ENCODE peak calls at places on chromosomes 12 and 14, in five cellular contexts. D is mesenchymal stem cell; W is naive thymus-derived CD4-positive, alpha-beta T cell; T is HCT116; Z is psoas muscle. Q is an unnamed sample. For H3K4me1 and H3K27me3, the result is how much of the 10 kb centered on the place peaks cover.

GRCh38 chr12:89389755-89390661 is 37.7 kb upstream of the DUSP6 start:
- DNase-seq in D (peak), W (no peak), T (no peak), Z (no peak), Q (no peak)

GRCh38 chr12:27333311-27334009 is 824 bp downstream of the BMAL2 start:
- DNase-seq in D (peak), W (peak), T (no peak), Z (peak), Q (peak)

GRCh38 chr12:26940820-26941219 is 2.5 kb downstream of the FGFR1OP2 start:
- DNase-seq in D (peak), W (no peak), T (no peak), Z (no peak), Q (no peak)

GRCh38 chr12:32921397-32921796 is 24.8 kb upstream of the PKP2 start:
- DNase-seq in D (no peak), W (no peak), T (no peak), Z (no peak), Q (peak)

GRCh38 chr14:92850492-92850891 is 56.4 kb downstream of the GOLGA5 start:
- DNase-seq in D (peak), W (no peak), T (no peak), Z (no peak), Q (no peak)

GRCh38 chr12:46404225-46404631 is 31.7 kb upstream of the SLC38A2 start:
- DNase-seq in D (peak), W (no peak), T (no peak), Z (no peak), Q (no peak)

GRCh38 chr14:69989622-69990021 is 110.4 kb downstream of the SMOC1 start:
- DNase-seq in D (no peak), W (no peak), T (no peak), Z (no peak), Q (no peak)

GRCh38 chr12:132459270-132459669 is 30.7 kb upstream of the FBRSL1 start:
- DNase-seq in D (no peak), W (no peak), T (no peak), Z (no peak), Q (no peak)

GRCh38 chr14:23067847-23068791 is 10.8 kb upstream of the CDH24 start:
- DNase-seq in D (no peak), W (no peak), T (no peak), Z (no peak), Q (no peak)

GRCh38 chr12:98123186-98123585 is 392.2 kb upstream of the TMPO start:
- DNase-seq in D (no peak), W (no peak), T (no peak), Z (no peak), Q (no peak)

GRCh38 chr12:105384220-105384619 is 53.7 kb downstream of the C12orf75 start:
- DNase-seq in D (no peak), W (no peak), T (no peak), Z (no peak), Q (no peak)

GRCh38 chr12:3274664-3275063 is 197.5 kb downstream of the TSPAN9 start:
- DNase-seq in D (no peak), W (no peak), T (no peak), Z (no peak), Q (no peak)

GRCh38 chr14:36852853-36853634 is 191.4 kb downstream of the PAX9 start:
- DNase-seq in D (peak), W (no peak), T (no peak), Z (peak), Q (no peak)

GRCh38 chr14:103449762-103450161 is 64.5 kb downstream of the MARK3 start:
- DNase-seq in D (no peak), W (no peak), T (no peak), Z (no peak), Q (no peak)

GRCh38 chr14:47332939-47333338 is 342.5 kb downstream of the MDGA2 start:
- DNase-seq in D (no peak), W (no peak), T (no peak), Z (no peak), Q (no peak)

GRCh38 chr14:84273181-84273580 is 1256.8 kb upstream of the FLRT2 start:
- DNase-seq in D (no peak), W (no peak), T (no peak), Z (no peak), Q (no peak)

GRCh38 chr14:93045965-93046695 is 69.6 kb downstream of the ITPK1 start:
- DNase-seq in D (peak), W (no peak), T (peak), Z (no peak), Q (no peak)

GRCh38 chr14:98176910-98177309 is 1095.1 kb downstream of the BCL11B start:
- DNase-seq in D (no peak), W (no peak), T (no peak), Z (no peak), Q (no peak)

GRCh38 chr14:95059126-95059525 is 98.2 kb downstream of the DICER1 start:
- DNase-seq in D (no peak), W (no peak), T (no peak), Z (no peak), Q (no peak)

GRCh38 chr14:96255501-96256366 is at the start of gene BDKRB1:
- DNase-seq in D (peak), W (no peak), T (no peak), Z (no peak), Q (peak)

GRCh38 chr12:15880721-15881120 is 1.5 kb upstream of the STRAP start:
- DNase-seq in D (no peak), W (no peak), T (no peak), Z (no peak), Q (no peak)

GRCh38 chr14:77151918-77152588 is 10.5 kb upstream of the ZDHHC22 start:
- DNase-seq in D (peak), W (peak), T (peak), Z (no peak), Q (no peak)

GRCh38 chr12:31235868-31236395 is 90.0 kb downstream of the SINHCAF start:
- DNase-seq in D (no peak), W (no peak), T (no peak), Z (no peak), Q (no peak)

DNA sequence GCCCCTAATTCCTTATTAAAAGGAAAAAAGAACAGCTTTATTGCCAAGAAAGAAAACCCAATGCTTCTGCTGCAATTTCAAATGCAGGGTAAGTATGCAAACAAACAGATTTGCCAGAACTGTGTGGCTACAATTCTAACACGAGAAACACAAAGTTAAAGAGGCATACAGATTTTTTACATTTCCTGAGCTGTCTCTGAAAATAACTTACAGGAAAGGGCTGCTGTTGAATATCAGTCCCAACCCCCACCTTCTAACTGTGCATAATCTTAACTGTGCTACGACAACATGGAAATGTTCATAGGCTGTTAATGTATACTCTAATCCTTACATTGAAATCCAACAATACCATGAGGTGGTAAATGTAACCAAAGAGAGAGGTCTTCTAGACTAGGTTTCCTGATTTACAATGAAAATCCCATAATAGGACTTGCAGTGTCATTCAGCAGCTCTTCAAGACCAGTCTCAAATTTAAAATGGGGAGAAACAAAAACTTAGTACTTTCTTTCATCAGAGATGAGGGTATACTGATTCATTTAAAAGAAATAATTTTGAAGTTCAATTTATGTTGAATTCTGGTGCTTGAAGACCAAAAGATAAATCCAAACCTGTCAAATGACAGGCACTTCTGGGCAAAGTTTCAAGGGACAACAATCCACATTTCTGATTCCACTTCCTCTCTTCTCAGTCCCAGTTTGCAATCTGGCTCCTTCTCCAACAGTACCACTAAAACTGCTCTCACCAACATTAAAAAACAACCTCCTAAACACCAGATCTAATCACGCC is 14.4 kb downstream of the FGD6 start:
- DNase-seq in D (peak), W (no peak), T (no peak), Z (no peak), Q (no peak)
- H3K4me1 ChIP-seq in D (under half), W (under half), T (half or more), Z (under half), Q (half or more)

DNA sequence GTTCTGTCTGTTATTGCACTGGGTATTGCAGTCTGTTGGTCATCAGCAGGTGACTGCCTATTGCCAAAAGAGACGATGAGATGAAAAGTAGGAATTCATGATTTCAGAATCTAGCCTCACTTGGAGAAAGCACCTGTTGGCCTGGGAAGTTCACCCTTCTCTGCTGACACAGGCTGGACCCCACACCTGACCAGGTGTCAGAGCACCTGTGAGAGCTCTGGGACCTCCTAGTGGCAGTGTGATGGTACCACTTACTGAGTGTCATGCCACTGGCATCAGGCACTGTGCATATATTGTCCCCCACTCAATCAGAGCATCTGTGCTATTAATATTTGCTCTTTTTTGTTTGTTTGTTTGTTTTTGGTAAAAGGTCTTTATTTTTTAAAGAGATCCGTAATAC is 68.0 kb downstream of the RASSF3 start:
- DNase-seq in D (no peak), W (no peak), T (no peak), Z (no peak), Q (no peak)
- H3K27ac ChIP-seq in D (no peak), W (peak), T (no peak), Z (no peak), Q (no peak)

GRCh38 chr12:57739387-57739786 is 845 bp upstream of the AGAP2 start:
- DNase-seq in D (no peak), W (no peak), T (no peak), Z (no peak), Q (no peak)

GRCh38 chr12:57741413-57741789 is 2.9 kb upstream of the AGAP2 start:
- DNase-seq in D (no peak), W (no peak), T (no peak), Z (no peak), Q (no peak)

GRCh38 chr12:57739914-57740538 is 1.5 kb upstream of the AGAP2 start:
- DNase-seq in D (no peak), W (no peak), T (no peak), Z (no peak), Q (no peak)

GRCh38 chr12:57738661-57739237 is at the start of gene AGAP2:
- DNase-seq in D (no peak), W (no peak), T (no peak), Z (no peak), Q (no peak)

GRCh38 chr12:57740656-57741412 is 2.3 kb upstream of the AGAP2 start:
- DNase-seq in D (no peak), W (peak), T (no peak), Z (no peak), Q (no peak)
- H3K27me3 ChIP-seq in D (half or more), W (under half), T (under half), Z (under half), Q (half or more)

GRCh38 chr12:9897524-9897923 is 16.2 kb downstream of the KLRF2 start:
- DNase-seq in D (no peak), W (no peak), T (no peak), Z (no peak), Q (peak)
- H3K4me1 ChIP-seq in D (under half), W (under half), T (under half), Z (under half), Q (under half)

DNA sequence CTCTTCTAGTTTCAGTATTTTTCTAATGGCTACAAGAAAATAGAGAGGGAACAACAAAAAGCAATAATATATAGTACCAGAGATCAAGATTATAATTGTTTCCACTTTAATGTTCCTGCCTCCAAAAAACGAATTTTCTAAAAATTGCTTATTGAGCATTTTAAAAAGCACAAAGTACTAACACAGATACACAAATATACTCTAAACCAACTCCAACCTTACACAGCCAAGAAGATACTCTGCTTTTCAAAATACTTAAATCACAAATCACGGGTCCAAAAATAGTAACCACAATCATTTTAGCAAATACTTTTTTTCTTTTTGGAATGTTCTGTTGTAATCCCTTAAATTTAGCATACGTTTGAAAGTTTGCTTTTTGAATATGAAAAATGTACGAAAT is 2.0 kb downstream of the YAF2 start:
- DNase-seq in D (no peak), W (no peak), T (no peak), Z (no peak), Q (no peak)
- H3K27ac ChIP-seq in D (no peak), W (no peak), T (no peak), Z (peak), Q (no peak)

GRCh38 chr14:100566119-100566518 is 21.1 kb downstream of the BEGAIN start:
- DNase-seq in D (no peak), W (no peak), T (no peak), Z (no peak), Q (no peak)

GRCh38 chr14:100567009-100567876 is 20.0 kb downstream of the BEGAIN start:
- DNase-seq in D (no peak), W (no peak), T (no peak), Z (no peak), Q (no peak)

GRCh38 chr14:100566586-100566985 is 20.6 kb downstream of the BEGAIN start:
- DNase-seq in D (no peak), W (no peak), T (no peak), Z (no peak), Q (no peak)

GRCh38 chr14:100564506-100564905 is 22.7 kb downstream of the BEGAIN start:
- DNase-seq in D (no peak), W (no peak), T (no peak), Z (no peak), Q (no peak)

GRCh38 chr14:100565650-100566049 is 21.6 kb downstream of the BEGAIN start:
- DNase-seq in D (no peak), W (no peak), T (no peak), Z (no peak), Q (no peak)
- H3K27me3 ChIP-seq in D (under half), W (under half), T (under half), Z (half or more), Q (half or more)

GRCh38 chr12:123056053-123056452 is 75.6 kb downstream of the ARL6IP4 start:
- DNase-seq in D (peak), W (no peak), T (peak), Z (no peak), Q (no peak)

GRCh38 chr12:123056709-123057108 is 76.2 kb downstream of the ARL6IP4 start:
- DNase-seq in D (no peak), W (no peak), T (no peak), Z (no peak), Q (no peak)

GRCh38 chr12:123054371-123054770 is 73.9 kb downstream of the ARL6IP4 start:
- DNase-seq in D (no peak), W (no peak), T (no peak), Z (no peak), Q (no peak)

GRCh38 chr12:123057505-123058265 is 77.2 kb downstream of the ARL6IP4 start:
- DNase-seq in D (no peak), W (no peak), T (no peak), Z (no peak), Q (no peak)

DNA sequence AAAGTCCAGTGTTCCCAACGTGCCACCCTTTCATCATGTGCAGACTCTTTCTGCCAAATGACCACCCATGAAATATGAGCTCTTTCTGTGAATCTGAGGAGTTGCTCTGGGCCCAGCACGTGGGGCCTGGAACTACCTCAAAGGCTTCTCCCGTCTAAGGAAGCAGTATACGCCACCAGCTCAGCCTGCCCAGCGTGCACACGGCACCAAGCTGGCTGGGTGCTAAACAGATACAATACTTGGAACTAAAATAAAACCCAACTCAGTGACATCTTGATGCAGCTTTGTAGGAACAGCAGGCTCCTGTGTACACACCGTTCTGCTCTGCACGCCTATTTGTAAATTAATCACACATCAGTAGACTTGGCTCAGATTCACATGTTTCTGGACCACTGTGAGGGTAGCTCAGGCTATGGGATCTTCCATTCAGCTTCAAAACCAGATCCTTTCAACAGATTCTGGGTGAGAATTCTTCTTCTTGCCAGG is 74.8 kb downstream of the ARL6IP4 start:
- DNase-seq in D (no peak), W (no peak), T (no peak), Z (no peak), Q (no peak)
- H3K4me1 ChIP-seq in D (under half), W (under half), T (under half), Z (under half), Q (under half)

GRCh38 chr12:55743131-55743921 is 404 bp downstream of the GDF11 start:
- DNase-seq in D (peak), W (peak), T (no peak), Z (peak), Q (no peak)

GRCh38 chr12:55746147-55746912 is 3.4 kb downstream of the GDF11 start:
- DNase-seq in D (no peak), W (no peak), T (no peak), Z (no peak), Q (no peak)

GRCh38 chr12:55746913-55747231 is 4.0 kb downstream of the GDF11 start:
- DNase-seq in D (no peak), W (no peak), T (no peak), Z (no peak), Q (no peak)

GRCh38 chr12:55743967-55744931 is 1.3 kb downstream of the GDF11 start:
- DNase-seq in D (peak), W (no peak), T (no peak), Z (no peak), Q (no peak)

GRCh38 chr12:55745361-55746146 is 2.6 kb downstream of the GDF11 start:
- DNase-seq in D (peak), W (no peak), T (no peak), Z (no peak), Q (no peak)
- H3K27ac ChIP-seq in D (no peak), W (peak), T (no peak), Z (peak), Q (no peak)

GRCh38 chr12:52257074-52257551 is 17.3 kb upstream of the KRT86 start:
- DNase-seq in D (no peak), W (no peak), T (no peak), Z (no peak), Q (no peak)

GRCh38 chr12:52254180-52254964 is 20.1 kb upstream of the KRT86 start:
- DNase-seq in D (no peak), W (no peak), T (no peak), Z (no peak), Q (no peak)

GRCh38 chr12:52253391-52254179 is 20.5 kb downstream of the KRT7 start:
- DNase-seq in D (no peak), W (no peak), T (no peak), Z (no peak), Q (no peak)

GRCh38 chr12:52256165-52256935 is 18.1 kb upstream of the KRT86 start:
- DNase-seq in D (no peak), W (no peak), T (no peak), Z (no peak), Q (no peak)

GRCh38 chr12:52254965-52255751 is 19.3 kb upstream of the KRT86 start:
- DNase-seq in D (no peak), W (no peak), T (no peak), Z (no peak), Q (no peak)
- H3K27me3 ChIP-seq in D (under half), W (under half), T (under half), Z (under half), Q (under half)

Q was measured in foreskin keratinocyte.